ENCODE peak calls at places on chromosomes 3 and 15, in nine cellular contexts. D is T follicular helper cell, C is T-cell, F is germinal center, G is cardiac fibroblast, W is WERI-Rb-1, H is nephron progenitor cell, M is COR-L47, K is pancreas. Q is an unnamed sample.

GRCh38 chr3:58249358-58250092 is 11.9 kb downstream of the ABHD6 start:
- DNase-seq in D (no peak), C (no peak), F (no peak), G (no peak), W (peak), H (peak), M (no peak), K (no peak), Q (no peak)

GRCh38 chr3:26422415-26422814 is 200.2 kb upstream of the LRRC3B start:
- DNase-seq in D (no peak), C (no peak), F (no peak), G (no peak), W (no peak), H (no peak), M (no peak), K (no peak), Q (no peak)

GRCh38 chr15:79562538-79563298 is 130.6 kb downstream of the MINAR1 start:
- DNase-seq in D (no peak), C (no peak), F (no peak), G (no peak), W (no peak), H (peak), M (no peak), K (no peak), Q (no peak)

GRCh38 chr3:9130318-9131110 is 118.9 kb downstream of the SRGAP3 start:
- DNase-seq in D (no peak), C (no peak), F (no peak), G (no peak), W (no peak), H (no peak), M (no peak), K (no peak), Q (no peak)

GRCh38 chr3:126357299-126358037 is at the start of gene KLF15:
- DNase-seq in D (peak), C (peak), F (peak), G (peak), W (peak), H (peak), M (peak), K (peak), Q (peak)

GRCh38 chr15:80974914-80975313 is 14.7 kb downstream of the MESD start:
- DNase-seq in D (no peak), C (no peak), F (no peak), G (no peak), W (no peak), H (no peak), M (no peak), K (no peak), Q (no peak)

GRCh38 chr3:159749406-159749805 is 239.2 kb upstream of the IL12A start:
- DNase-seq in D (no peak), C (no peak), F (no peak), G (no peak), W (no peak), H (no peak), M (no peak), K (no peak), Q (no peak)

GRCh38 chr3:50675179-50676030 is 678 bp downstream of the DOCK3 start:
- DNase-seq in D (peak), C (peak), F (peak), G (no peak), W (peak), H (peak), M (no peak), K (peak), Q (no peak)

GRCh38 chr3:72338082-72338941 is 509.9 kb downstream of the SHQ1 start:
- DNase-seq in D (no peak), C (no peak), F (no peak), G (peak), W (no peak), H (no peak), M (no peak), K (no peak), Q (no peak)

GRCh38 chr3:172270767-172271166 is 177.5 kb downstream of the GHSR start:
- DNase-seq in D (no peak), C (no peak), F (no peak), G (no peak), W (no peak), H (no peak), M (no peak), K (no peak), Q (no peak)

GRCh38 chr15:42102646-42103235 is 8.4 kb upstream of the PLA2G4D start:
- DNase-seq in D (no peak), C (no peak), F (no peak), G (peak), W (no peak), H (no peak), M (no peak), K (no peak), Q (peak)

GRCh38 chr3:15292765-15293522 is 39.4 kb downstream of the SH3BP5 start:
- DNase-seq in D (no peak), C (no peak), F (no peak), G (peak), W (no peak), H (peak), M (no peak), K (no peak), Q (peak)

GRCh38 chr3:14472471-14473351 is 67.4 kb downstream of the GRIP2 start:
- DNase-seq in D (no peak), C (no peak), F (no peak), G (peak), W (no peak), H (no peak), M (no peak), K (no peak), Q (peak)

GRCh38 chr3:195095704-195096036 is 175.3 kb downstream of the XXYLT1 start:
- DNase-seq in D (no peak), C (no peak), F (no peak), G (no peak), W (no peak), H (no peak), M (no peak), K (no peak), Q (no peak)

GRCh38 chr3:101377209-101377608 is 56.8 kb upstream of the IMPG2 start:
- DNase-seq in D (no peak), C (no peak), F (no peak), G (no peak), W (no peak), H (no peak), M (no peak), K (no peak), Q (no peak)

GRCh38 chr15:90291679-90292356 is 26.3 kb downstream of the NGRN start:
- DNase-seq in D (no peak), C (no peak), F (peak), G (peak), W (peak), H (no peak), M (peak), K (peak), Q (no peak)

GRCh38 chr3:197810901-197811300 is 19.8 kb downstream of the LRCH3 start:
- DNase-seq in D (no peak), C (no peak), F (no peak), G (no peak), W (no peak), H (no peak), M (no peak), K (no peak), Q (no peak)